ENCODE peak calls at places on chromosomes 2 and 18, in eight cellular contexts. N is DMS 273 treated with DMSO at 0.1 percent for 48 hours; S is PC-9; W is mesendoderm; D is activated T-helper 1 cell treated with anti-CD3 and anti-CD28 coated beads, Interleukin-12 subunit alpha, Interleukin-12 subunit beta, Interleukin-2, Interleukin-4 antibody, amounts not matched to agents 30 ng/mL and 10 ng/mL and 1 ng/mL, durations not matched to agents 14 hours and 24 hours and 36 hours; C is osteocyte; V is ovary; Z is uterus. M is an unnamed sample.

GRCh38 chr2:104863585-104864279 is 9.8 kb downstream of the POU3F3 start:
- DNase-seq in V (no peak), S (no peak), N (no peak), W (peak), Z (no peak), D (no peak), C (peak), M (no peak)

GRCh38 chr18:39806519-39806918 is 2148.5 kb upstream of the PIK3C3 start:
- DNase-seq in N (no peak), V (no peak), C (no peak), Z (no peak), W (peak), S (no peak), D (no peak), M (peak)

GRCh38 chr18:45666520-45666919 is 51.2 kb downstream of the SLC14A2 start:
- DNase-seq in C (no peak), V (no peak), Z (no peak), N (no peak), W (no peak), S (no peak), D (no peak), M (no peak)

GRCh38 chr2:179543361-179543901 is 278.8 kb upstream of the SESTD1 start:
- DNase-seq in S (peak), N (no peak), Z (no peak), C (no peak), D (no peak), W (no peak), V (no peak), M (no peak)

GRCh38 chr2:166671235-166671634 is 177.2 kb upstream of the SCN7A start:
- DNase-seq in N (no peak), S (no peak), Z (no peak), D (no peak), C (no peak), V (no peak), W (no peak), M (no peak)

GRCh38 chr2:15965564-15966019 is 25.2 kb downstream of the MYCN start:
- DNase-seq in V (no peak), D (no peak), W (no peak), C (no peak), Z (no peak), S (no peak), N (no peak), M (no peak)

GRCh38 chr18:60543646-60544045 is 171.1 kb upstream of the MC4R start:
- DNase-seq in Z (no peak), D (no peak), V (no peak), C (no peak), S (no peak), N (no peak), W (no peak), M (no peak)

GRCh38 chr2:201980389-201980821 is 53.2 kb upstream of the FZD7 start:
- DNase-seq in S (no peak), W (no peak), Z (no peak), N (no peak), D (no peak), V (no peak), C (no peak), M (no peak)

GRCh38 chr2:237639441-237640220 is 12.2 kb downstream of the LRRFIP1 start:
- DNase-seq in V (no peak), N (no peak), Z (no peak), C (no peak), S (no peak), D (no peak), W (no peak), M (no peak)

GRCh38 chr2:224563537-224563936 is 21.6 kb downstream of the CUL3 start:
- DNase-seq in W (no peak), D (no peak), N (no peak), V (no peak), Z (no peak), S (no peak), C (no peak), M (no peak)

GRCh38 chr2:84077504-84077903 is 381.6 kb downstream of the SUCLG1 start:
- DNase-seq in W (peak), N (no peak), C (no peak), S (no peak), V (no peak), D (no peak), Z (no peak), M (no peak)

GRCh38 chr2:217065695-217066405 is 206.0 kb upstream of the TNP1 start:
- DNase-seq in D (no peak), W (no peak), Z (no peak), C (no peak), S (peak), N (no peak), V (no peak), M (no peak)

GRCh38 chr18:1657888-1658287 is 753.2 kb downstream of the ADCYAP1 start:
- DNase-seq in D (no peak), W (no peak), S (no peak), N (no peak), V (no peak), C (no peak), Z (no peak), M (no peak)

GRCh38 chr2:108260773-108261172 is 21.0 kb downstream of the SULT1C3 start:
- DNase-seq in S (no peak), N (no peak), C (no peak), W (no peak), V (no peak), Z (no peak), D (no peak), M (no peak)

GRCh38 chr2:55148269-55148668 is 83.8 kb downstream of the CLHC1 start:
- DNase-seq in N (no peak), S (peak), C (no peak), W (peak), Z (no peak), D (no peak), V (no peak), M (no peak)

GRCh38 chr2:75047189-75047812 is 88.9 kb downstream of the POLE4 start:
- DNase-seq in N (no peak), W (no peak), C (no peak), S (peak), Z (no peak), D (no peak), V (no peak), M (no peak)

GRCh38 chr2:65046633-65047407 is 9.4 kb upstream of the CEP68 start:
- DNase-seq in N (no peak), C (no peak), D (no peak), S (no peak), Z (no peak), W (no peak), V (no peak), M (no peak)

GRCh38 chr2:9832586-9832985 is 10.7 kb upstream of the TAF1B start:
- DNase-seq in S (peak), V (no peak), D (no peak), W (no peak), N (no peak), C (no peak), Z (no peak), M (no peak)

GRCh38 chr18:21912339-21913239 is 172.0 kb downstream of the MIB1 start:
- DNase-seq in V (no peak), W (peak), D (no peak), C (peak), S (no peak), Z (no peak), N (no peak), M (no peak)

GRCh38 chr2:607172-607571 is 70.0 kb downstream of the TMEM18 start:
- DNase-seq in C (peak), S (no peak), Z (no peak), V (no peak), W (no peak), D (no peak), N (no peak), M (no peak)

GRCh38 chr18:24726727-24727539 is 266.5 kb downstream of the HRH4 start:
- DNase-seq in C (peak), D (peak), N (peak), S (peak), Z (peak), V (peak), W (peak), M (peak)

GRCh38 chr2:56714400-56714799 is 530.6 kb downstream of the CCDC85A start:
- DNase-seq in D (no peak), Z (no peak), S (no peak), W (no peak), C (no peak), N (no peak), V (no peak), M (no peak)

GRCh38 chr2:48380989-48381625 is 148.8 kb upstream of the STON1 start:
- DNase-seq in W (no peak), D (no peak), V (no peak), C (no peak), Z (no peak), N (no peak), S (no peak), M (no peak)

GRCh38 chr2:135512099-135512498 is 18.9 kb downstream of the ZRANB3 start:
- DNase-seq in D (no peak), Z (no peak), N (no peak), W (no peak), S (no peak), C (no peak), V (no peak), M (no peak)

GRCh38 chr2:10742666-10743065 is 21.2 kb downstream of the ATP6V1C2 start:
- DNase-seq in C (no peak), S (no peak), V (no peak), N (no peak), Z (no peak), D (no peak), W (no peak), M (no peak)

GRCh38 chr2:192194866-192195547 is at the start of gene TMEFF2:
- DNase-seq in Z (peak), N (peak), V (peak), C (peak), S (no peak), D (peak), W (peak), M (peak)

GRCh38 chr2:153163055-153163454 is 315.5 kb downstream of the RPRM start:
- DNase-seq in C (no peak), Z (peak), V (no peak), D (no peak), N (peak), W (peak), S (no peak), M (peak)

GRCh38 chr2:1491751-1492150 is 78.5 kb downstream of the TPO start:
- DNase-seq in D (no peak), S (no peak), C (peak), Z (no peak), W (no peak), V (no peak), N (no peak), M (no peak)

GRCh38 chr2:113157897-113158753 is 15.6 kb upstream of the PSD4 start:
- DNase-seq in N (no peak), C (peak), D (no peak), W (no peak), Z (no peak), V (no peak), S (peak), M (no peak)

GRCh38 chr2:128232965-128233789 is 85.5 kb downstream of the HS6ST1 start:
- DNase-seq in C (peak), S (peak), N (peak), D (peak), V (peak), Z (peak), W (peak), M (peak)

GRCh38 chr2:240571314-240571973 is 3.2 kb downstream of the RNPEPL1 start:
- DNase-seq in D (no peak), Z (no peak), W (no peak), S (no peak), N (no peak), V (peak), C (no peak), M (no peak)

GRCh38 chr18:58580623-58581022 is 48.3 kb downstream of the ALPK2 start:
- DNase-seq in V (no peak), N (no peak), W (peak), D (no peak), S (no peak), C (peak), Z (no peak), M (no peak)

GRCh38 chr2:144322379-144322778 is 197.5 kb downstream of the ZEB2 start:
- DNase-seq in S (no peak), D (no peak), Z (no peak), C (no peak), V (no peak), N (no peak), W (no peak), M (no peak)

GRCh38 chr2:45759310-45759851 is 107.9 kb downstream of the PRKCE start:
- DNase-seq in W (peak), Z (peak), N (peak), V (no peak), S (no peak), C (no peak), D (no peak), M (peak)

M was measured in NCI-H2171.